ENCODE peak calls at places on chromosomes 13 and 19, in five cellular contexts. G, X, Y, V and K are unnamed samples.

GRCh38 chr19:35901854-35902661 is at the start of gene HCST:
- DNase-seq in Y (peak; percentile 31), X (peak; percentile 9), V (no peak), G (no peak), K (no peak)

GRCh38 chr13:99666146-99666805 is 165.0 kb downstream of the TM9SF2 start:
- DNase-seq in V (no peak), X (no peak), G (no peak), Y (no peak), K (no peak)

GRCh38 chr13:26629260-26629659 is 71.8 kb downstream of the WASF3 start:
- DNase-seq in Y (peak; percentile 2), X (peak; percentile 5), V (no peak), G (no peak), K (no peak)

GRCh38 chr13:40485611-40486517 is 180.6 kb downstream of the FOXO1 start:
- DNase-seq in V (peak; percentile 17), X (no peak), Y (peak; percentile 58), G (no peak), K (no peak)

GRCh38 chr13:98584668-98585397 is 7.9 kb upstream of the STK24 start:
- DNase-seq in V (no peak), G (no peak), Y (peak; percentile 53), X (no peak), K (no peak)

GRCh38 chr13:23375007-23375971 is 58.2 kb downstream of the SACS start:
- DNase-seq in G (peak; percentile 99), Y (peak; percentile 89), X (peak; percentile 87), V (peak; percentile 97), K (peak; percentile 98)

GRCh38 chr13:85132986-85133385 is 666.2 kb downstream of the SLITRK6 start:
- DNase-seq in X (no peak), Y (no peak), V (no peak), G (no peak), K (no peak)

GRCh38 chr19:49712397-49712859 is 21.5 kb downstream of the CPT1C start:
- DNase-seq in X (peak; percentile 86), Y (no peak), V (peak; percentile 99), G (peak; percentile 72), K (peak; percentile 83)

GRCh38 chr13:72290962-72291681 is 424.1 kb upstream of the DACH1 start:
- DNase-seq in Y (no peak), X (peak; percentile 81), G (no peak), V (no peak), K (no peak)

GRCh38 chr13:43766766-43767165 is 20.0 kb downstream of the ENOX1 start:
- DNase-seq in V (no peak), X (no peak), G (peak; percentile 62), Y (no peak), K (peak; percentile 28)

GRCh38 chr19:57171551-57172081 is 4.3 kb upstream of the DUXA start:
- DNase-seq in X (peak; percentile 38), V (peak; percentile 8), G (peak; percentile 72), Y (no peak), K (peak; percentile 55)

GRCh38 chr19:42281175-42282035 is 12.4 kb downstream of the CIC start:
- DNase-seq in V (peak; percentile 70), Y (no peak), X (no peak), G (no peak), K (peak; percentile 30)

GRCh38 chr19:37551123-37551993 is 43.2 kb downstream of the ZNF571 start:
- DNase-seq in X (no peak), Y (peak; percentile 29), G (peak; percentile 78), V (no peak), K (no peak)

GRCh38 chr13:65615506-65615905 is 1614.6 kb downstream of the PCDH9 start:
- DNase-seq in X (no peak), V (no peak), Y (no peak), G (no peak), K (no peak)

GRCh38 chr13:20475927-20476691 is 49.5 kb downstream of the CRYL1 start:
- DNase-seq in V (no peak), Y (peak; percentile 51), G (no peak), X (no peak), K (no peak)

GRCh38 chr13:45341799-45342584 is 1.0 kb upstream of the TPT1 start:
- DNase-seq in X (peak; percentile 28), Y (peak; percentile 79), G (no peak), V (no peak), K (peak; percentile 42)

GRCh38 chr19:38676023-38676877 is 28.8 kb downstream of the ACTN4 start:
- DNase-seq in V (no peak), X (no peak), Y (no peak), G (no peak), K (peak; percentile 77)

GRCh38 chr19:39408392-39409206 is 2.0 kb downstream of the ZFP36 start:
- DNase-seq in V (peak; percentile 41), G (no peak), Y (peak; percentile 66), X (peak; percentile 58), K (no peak)

GRCh38 chr19:7871530-7872305 is 2.5 kb downstream of the PRR36 start:
- DNase-seq in X (peak; percentile 98), G (peak; percentile 89), Y (peak; percentile 76), V (peak; percentile 100), K (peak; percentile 96)

GRCh38 chr19:49579193-49579592 is 1.2 kb downstream of the NOSIP start:
- DNase-seq in G (no peak), Y (no peak), X (no peak), V (no peak), K (no peak)

GRCh38 chr13:70043685-70044084 is 63.9 kb upstream of the ATXN8OS start:
- DNase-seq in G (no peak), Y (no peak), X (peak; percentile 8), V (no peak), K (no peak)

GRCh38 chr19:13015361-13016231 is 20.3 kb downstream of the NFIX start:
- DNase-seq in X (peak; percentile 74), V (no peak), Y (no peak), G (no peak), K (peak; percentile 53)
- H3K4me1 ChIP-seq in X (peaks cover 72% of the 10 kb centered on the region), V (no peaks in the 10 kb centered on the region), Y (no peaks in the 10 kb centered on the region), G (peaks cover 91% of the 10 kb centered on the region), K (no peaks in the 10 kb centered on the region)

GRCh38 chr19:23822735-23823134 is 64.0 kb upstream of the ZNF681 start:
- DNase-seq in X (peak; percentile 81), V (no peak), G (no peak), Y (no peak), K (no peak)

GRCh38 chr19:23823952-23824389 is 65.3 kb upstream of the ZNF681 start:
- DNase-seq in X (peak; percentile 20), G (no peak), Y (peak; percentile 1), V (peak; percentile 7), K (peak; percentile 1)
- H3K9me3 ChIP-seq in X (peaks cover 25% of the 10 kb centered on the region), G (peaks cover 63% of the 10 kb centered on the region), Y (peaks cover 3% of the 10 kb centered on the region), V (peaks cover 2% of the 10 kb centered on the region), K (no peaks in the 10 kb centered on the region)

GRCh38 chr19:6723738-6724137 is 3.3 kb upstream of the C3 start:
- DNase-seq in X (no peak), Y (no peak), V (no peak), G (peak; percentile 23), K (peak; percentile 57)
- H3K4me1 ChIP-seq in X (no peaks in the 10 kb centered on the region), Y (peaks cover 3% of the 10 kb centered on the region), V (no peaks in the 10 kb centered on the region), G (no peaks in the 10 kb centered on the region), K (no peaks in the 10 kb centered on the region)

GRCh38 chr19:23913931-23914330 is 755 bp upstream of the ZNF726 start:
- DNase-seq in V (no peak), Y (no peak), G (no peak), X (no peak), K (no peak)
- H3K9me3 ChIP-seq in V (peaks cover 10% of the 10 kb centered on the region), Y (peaks cover 2% of the 10 kb centered on the region), G (no peaks in the 10 kb centered on the region), X (no peaks in the 10 kb centered on the region), K (no peaks in the 10 kb centered on the region)

GRCh38 chr13:29845440-29846056 is 4.9 kb downstream of the UBL3 start:
- DNase-seq in V (no peak), X (peak; percentile 61), Y (peak; percentile 38), G (no peak), K (peak; percentile 40)
- H3K4me1 ChIP-seq in V (peaks cover 25% of the 10 kb centered on the region), X (peaks cover 32% of the 10 kb centered on the region), Y (no peaks in the 10 kb centered on the region), G (peaks cover 43% of the 10 kb centered on the region), K (peaks cover 24% of the 10 kb centered on the region)

GRCh38 chr19:1279261-1279660 is 3.9 kb downstream of the FAM174C start:
- DNase-seq in Y (no peak), G (no peak), V (no peak), X (no peak), K (no peak)
- H3K9me3 ChIP-seq in Y (no peaks in the 10 kb centered on the region), G (no peaks in the 10 kb centered on the region), V (no peaks in the 10 kb centered on the region), X (no peaks in the 10 kb centered on the region), K (no peaks in the 10 kb centered on the region)

DNA sequence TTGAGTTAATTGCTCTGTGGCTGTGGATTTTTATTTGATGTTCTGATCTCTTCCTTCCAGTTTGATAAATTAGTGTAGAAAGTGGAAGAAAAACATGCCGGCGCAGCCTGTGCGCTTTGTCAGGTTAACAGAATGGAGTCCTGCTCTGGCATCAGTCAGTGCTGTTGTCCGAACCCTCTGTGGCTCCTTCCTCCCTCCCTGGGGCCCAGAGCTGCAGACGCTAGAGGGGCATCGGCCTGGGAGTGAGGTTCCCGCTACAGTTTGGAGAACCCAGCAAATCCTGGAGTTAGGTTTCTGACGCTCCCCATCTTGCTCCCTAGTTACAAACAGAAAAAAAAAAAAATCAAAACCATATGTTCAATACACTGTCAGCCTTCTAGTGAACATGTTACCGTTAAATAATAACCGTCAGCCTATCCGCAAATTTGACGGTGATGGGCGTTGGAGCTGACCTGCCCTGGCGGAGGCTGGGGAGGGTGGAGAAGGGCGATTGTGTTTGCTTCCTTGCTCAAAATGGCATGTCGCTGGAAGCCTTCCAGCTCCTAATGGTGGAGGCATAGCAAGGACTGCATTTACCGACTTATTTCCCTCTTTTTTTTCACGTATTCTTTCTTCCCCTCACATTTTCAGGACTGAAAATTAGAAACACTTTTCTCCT is 13.5 kb downstream of the MBNL2 start:
- DNase-seq in G (no peak), V (no peak), Y (peak; percentile 62), X (no peak), K (no peak)
- H3K4me1 ChIP-seq in G (peaks cover 91% of the 10 kb centered on the region), V (peaks cover 14% of the 10 kb centered on the region), Y (peaks cover 11% of the 10 kb centered on the region), X (no peaks in the 10 kb centered on the region), K (peaks cover 17% of the 10 kb centered on the region)

DNA sequence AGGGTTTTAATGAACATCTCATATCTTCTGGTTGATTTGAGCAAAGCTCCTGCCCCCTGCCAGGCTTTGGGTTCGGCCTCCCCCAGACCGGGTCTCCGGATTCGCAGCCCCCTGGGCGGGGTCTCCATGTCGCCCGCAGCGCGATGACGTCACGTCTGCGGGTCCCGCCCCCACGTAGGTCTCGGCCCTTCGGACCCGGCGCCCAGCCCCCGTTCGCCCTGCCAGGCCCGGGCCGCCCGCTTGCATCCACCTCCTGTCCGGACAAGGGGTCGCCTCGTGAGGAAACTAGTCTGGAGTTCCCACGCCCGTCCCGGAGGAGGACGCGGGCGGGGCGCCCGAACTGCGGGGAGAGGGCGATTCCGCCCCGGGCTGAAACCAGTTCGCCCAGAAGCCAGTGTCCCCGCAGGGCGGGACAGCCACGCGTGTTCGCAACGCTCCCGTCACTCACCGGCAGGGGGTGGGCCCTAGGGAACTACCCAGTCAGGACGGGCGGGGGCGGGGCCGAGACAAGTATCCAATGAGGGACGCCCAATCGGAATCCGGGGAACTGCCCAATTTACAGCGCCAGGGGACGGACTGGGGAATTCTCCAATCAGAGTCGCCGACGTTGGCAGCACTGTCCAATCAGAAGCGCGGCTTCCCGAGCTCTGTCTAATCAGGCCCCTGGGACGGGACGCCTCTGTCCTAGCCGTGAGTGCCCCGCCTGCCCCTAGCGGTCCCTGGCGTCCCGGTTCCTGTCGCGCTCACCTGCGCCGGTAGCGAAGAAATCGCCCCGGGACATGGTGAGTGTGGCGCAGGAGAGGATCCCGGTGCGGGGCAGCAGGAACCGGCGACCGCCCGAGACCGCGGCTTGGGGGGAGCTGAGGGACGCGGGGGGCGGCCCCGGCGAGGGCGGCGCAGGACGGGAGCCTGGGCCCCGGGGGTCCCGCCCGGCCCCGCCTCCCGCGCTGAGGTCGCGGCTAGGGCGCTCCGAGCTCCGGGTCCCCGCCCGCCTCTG is at the start of gene ZNF555:
- DNase-seq in X (peak; percentile 96), Y (peak; percentile 100), V (peak; percentile 99), G (peak; percentile 99), K (peak; percentile 100)
- H3K9me3 ChIP-seq in X (no peaks in the 10 kb centered on the region), Y (no peaks in the 10 kb centered on the region), V (peaks cover 22% of the 10 kb centered on the region), G (peaks cover 30% of the 10 kb centered on the region), K (peaks cover 6% of the 10 kb centered on the region)